ENCODE peak calls at places on chromosomes 11 and 22, in five cellular contexts. R is colonic mucosa, U is cardiac muscle cell, N is transverse colon, B is body of pancreas. S is an unnamed sample.

GRCh38 chr11:94638902-94639373 is 71.8 kb downstream of the PIWIL4 start:
- DNase-seq in R (no peak), U (no peak), N (no peak), B (no peak), S (peak)

GRCh38 chr11:125451400-125452124 is 44.5 kb downstream of the FEZ1 start:
- DNase-seq in R (peak), U (peak), N (peak), B (peak), S (no peak)

GRCh38 chr22:24758164-24758799 is 16.2 kb downstream of the PIWIL3 start:
- DNase-seq in R (peak), U (peak), N (peak), B (peak), S (peak)

GRCh38 chr11:111360150-111361043 is 18.7 kb downstream of the POU2AF1 start:
- DNase-seq in R (peak), U (no peak), N (peak), B (peak), S (no peak)

GRCh38 chr11:64829536-64830251 is 14.8 kb downstream of the CDC42BPG start:
- DNase-seq in R (no peak), U (no peak), N (no peak), B (no peak), S (no peak)

GRCh38 chr11:41309111-41309522 is 150.3 kb downstream of the LRRC4C start:
- DNase-seq in R (no peak), U (no peak), N (no peak), B (no peak), S (no peak)

GRCh38 chr11:77559686-77560425 is 29.9 kb upstream of the AQP11 start:
- DNase-seq in R (no peak), U (no peak), N (no peak), B (no peak), S (no peak)

GRCh38 chr22:35205141-35205775 is 52.0 kb upstream of the HMGXB4 start:
- DNase-seq in R (no peak), U (peak), N (no peak), B (no peak), S (no peak)

GRCh38 chr11:12853325-12853651 is 155.8 kb upstream of the RASSF10 start:
- DNase-seq in R (no peak), U (no peak), N (no peak), B (no peak), S (no peak)

GRCh38 chr22:47422736-47423135 is 660.3 kb downstream of the TBC1D22A start:
- DNase-seq in R (no peak), U (no peak), N (no peak), B (no peak), S (no peak)

GRCh38 chr11:132361011-132361550 is 990.7 kb downstream of the NTM start:
- DNase-seq in R (no peak), U (no peak), N (no peak), B (no peak), S (no peak)

GRCh38 chr11:102267602-102268001 is 49.7 kb upstream of the BIRC3 start:
- DNase-seq in R (peak), U (no peak), N (no peak), B (no peak), S (no peak)

GRCh38 chr22:46391486-46392136 is 56.1 kb downstream of the TRMU start:
- DNase-seq in R (no peak), U (no peak), N (no peak), B (no peak), S (no peak)

GRCh38 chr22:46389081-46389480 is 53.6 kb downstream of the TRMU start:
- DNase-seq in R (no peak), U (no peak), N (no peak), B (no peak), S (no peak)

GRCh38 chr22:46390105-46390651 is 54.7 kb downstream of the TRMU start:
- DNase-seq in R (no peak), U (no peak), N (no peak), B (no peak), S (no peak)

GRCh38 chr22:46392137-46392844 is 56.8 kb downstream of the TRMU start:
- DNase-seq in R (no peak), U (no peak), N (no peak), B (no peak), S (no peak)

GRCh38 chr22:46390652-46391301 is 55.3 kb downstream of the TRMU start:
- DNase-seq in R (no peak), U (no peak), N (peak), B (peak), S (no peak)
- H3K27ac ChIP-seq in R (no peak), U (no peak), N (no peak), B (peak), S (no peak)

DNA sequence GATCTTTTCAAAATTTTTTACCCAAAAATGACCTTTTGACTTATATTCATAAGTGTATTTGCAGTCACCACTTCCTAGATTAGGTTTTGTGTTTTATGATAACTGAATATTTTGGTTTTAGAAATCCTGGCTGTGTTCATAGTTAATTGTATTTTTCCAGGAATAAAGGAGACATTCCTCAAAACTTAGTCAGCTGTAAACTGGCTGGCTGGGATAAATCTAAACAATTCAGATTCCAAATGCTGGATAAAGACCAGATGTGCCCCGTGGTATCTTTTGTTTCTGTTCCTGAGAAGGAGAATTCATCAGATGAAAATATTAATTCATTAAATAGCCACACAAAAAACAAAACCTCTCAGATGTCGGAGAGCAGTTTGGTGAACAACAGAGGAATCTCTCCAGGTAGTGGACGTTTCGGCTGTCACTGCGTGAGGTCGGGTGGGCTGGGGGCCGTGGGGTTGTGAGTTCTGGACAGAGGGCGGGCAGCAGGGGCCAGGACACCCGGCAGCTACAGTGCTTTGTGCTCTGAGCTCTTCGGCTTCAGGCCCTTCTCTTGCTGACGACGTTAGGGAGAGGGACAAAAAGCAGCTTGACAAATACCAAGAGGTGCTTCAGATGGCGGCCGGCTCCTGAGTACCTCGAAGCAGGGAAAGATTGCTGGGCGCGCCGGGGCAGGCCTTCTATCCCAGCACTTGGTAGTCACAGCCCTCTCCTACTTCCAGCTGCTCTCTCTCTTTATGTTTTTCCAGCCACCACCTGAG is 24.6 kb downstream of the MOV10L1 start:
- DNase-seq in R (no peak), U (peak), N (no peak), B (no peak), S (no peak)
- H3K4me3 ChIP-seq in R (no peak), U (no peak), N (peak), B (no peak), S (no peak)

GRCh38 chr11:47391711-47392432 is 13.5 kb upstream of the SPI1 start:
- DNase-seq in R (no peak), U (no peak), N (no peak), B (no peak), S (no peak)

GRCh38 chr11:47390084-47390760 is 11.9 kb upstream of the SPI1 start:
- DNase-seq in R (no peak), U (no peak), N (no peak), B (no peak), S (no peak)

GRCh38 chr11:47392546-47393162 is 14.3 kb upstream of the SPI1 start:
- DNase-seq in R (no peak), U (no peak), N (no peak), B (no peak), S (no peak)

GRCh38 chr11:47389577-47390072 is 11.3 kb upstream of the SPI1 start:
- DNase-seq in R (no peak), U (no peak), N (no peak), B (no peak), S (no peak)

DNA sequence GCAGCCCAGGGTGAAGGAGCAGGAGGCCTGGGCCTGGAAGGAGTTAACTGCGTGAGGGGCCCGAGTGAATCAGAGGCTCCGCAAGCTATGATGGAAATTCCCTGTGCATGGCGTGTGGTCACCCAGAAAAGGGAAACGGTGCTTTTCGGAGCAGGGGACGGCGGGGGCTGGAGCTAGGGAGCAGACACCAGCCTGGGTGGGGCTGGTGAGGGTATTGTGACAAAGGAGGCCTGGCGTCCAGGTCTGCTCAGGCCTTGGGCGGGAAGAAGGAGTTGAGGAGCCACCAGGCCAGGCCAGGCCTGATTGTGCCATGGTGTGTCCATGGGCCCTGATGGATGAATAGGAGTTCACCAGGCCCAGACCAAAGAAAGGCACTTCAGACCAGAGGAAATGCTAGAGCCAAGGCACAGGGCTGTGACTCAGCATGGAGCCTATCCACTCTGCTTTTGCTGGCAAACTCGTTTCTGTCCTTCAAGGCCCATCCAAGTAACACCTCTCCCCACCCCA is 12.8 kb upstream of the SPI1 start:
- DNase-seq in R (no peak), U (no peak), N (no peak), B (no peak), S (no peak)
- H3K27ac ChIP-seq in R (peak), U (no peak), N (peak), B (peak), S (no peak)

DNA sequence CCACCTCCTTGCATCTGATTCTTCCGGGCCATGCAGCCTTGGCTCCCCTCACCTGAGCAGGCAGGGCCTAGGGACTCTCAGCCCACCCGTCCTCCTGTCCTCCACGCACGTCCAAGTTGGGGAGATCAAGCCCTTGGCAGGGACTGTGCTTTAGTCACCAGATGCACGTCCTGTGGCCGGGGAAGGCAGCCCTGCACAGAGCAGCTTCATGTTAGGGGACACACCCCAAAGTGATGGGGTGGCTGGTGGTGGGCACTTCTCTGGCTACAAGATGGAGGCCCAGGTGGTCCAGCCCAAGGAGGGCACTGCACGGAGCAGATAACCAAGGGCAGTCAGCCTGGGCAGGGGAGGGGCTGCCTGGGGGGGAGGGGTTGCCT is 1.2 kb downstream of the MUC5B start:
- DNase-seq in R (no peak), U (no peak), N (no peak), B (no peak), S (no peak)
- H3K4me3 ChIP-seq in R (peak), U (no peak), N (peak), B (no peak), S (no peak)

S was measured in naive thymus-derived CD4-positive, alpha-beta T cell.